ENCODE peak calls at places on chromosomes 12 and 14, in nine cellular contexts. Y is PC-9, J is cardiac fibroblast, M is fibroblast of the aortic adventitia, L is fibroblast of pulmonary artery, T is fibroblast of lung, V is AG04450, K is IMR-90, C is K562. H is an unnamed sample.

GRCh38 chr14:79193689-79194477 is 1017.4 kb downstream of the DIO2 start:
- DNase-seq in Y (no peak), J (no peak), M (no peak), L (no peak), T (no peak), V (no peak), K (no peak), C (no peak), H (no peak)

GRCh38 chr12:92337128-92337527 is 191.5 kb upstream of the BTG1 start:
- DNase-seq in Y (no peak), J (no peak), M (no peak), L (no peak), T (no peak), V (no peak), K (peak; percentile 26), C (no peak), H (peak; percentile 11)

GRCh38 chr12:96457191-96457930 is 32.0 kb upstream of the CFAP54 start:
- DNase-seq in Y (peak; percentile 87), J (no peak), M (no peak), L (peak; percentile 14), T (no peak), V (no peak), K (no peak), C (no peak), H (peak; percentile 85)

GRCh38 chr14:29858299-29858698 is 69.3 kb downstream of the PRKD1 start:
- DNase-seq in Y (no peak), J (no peak), M (no peak), L (no peak), T (no peak), V (no peak), K (no peak), C (no peak), H (no peak)

GRCh38 chr12:4828176-4828575 is 81.5 kb upstream of the KCNA1 start:
- DNase-seq in Y (no peak), J (no peak), M (no peak), L (no peak), T (no peak), V (no peak), K (no peak), C (no peak), H (no peak)

GRCh38 chr14:98503086-98503815 is 768.7 kb downstream of the BCL11B start:
- DNase-seq in Y (no peak), J (no peak), M (no peak), L (no peak), T (no peak), V (no peak), K (no peak), C (no peak), H (peak; percentile 70)

GRCh38 chr14:51155331-51155730 is 60.4 kb upstream of the TRIM9 start:
- DNase-seq in Y (peak; percentile 56), J (no peak), M (no peak), L (no peak), T (no peak), V (no peak), K (no peak), C (no peak), H (no peak)

GRCh38 chr12:47943492-47944359 is 19.7 kb upstream of the TMEM106C start:
- DNase-seq in Y (no peak), J (no peak), M (no peak), L (no peak), T (no peak), V (no peak), K (no peak), C (no peak), H (no peak)

GRCh38 chr12:75954076-75954475 is 77.5 kb downstream of the PHLDA1 start:
- DNase-seq in Y (peak; percentile 99), J (peak; percentile 94), M (peak; percentile 90), L (peak; percentile 92), T (peak; percentile 97), V (peak; percentile 78), K (peak; percentile 97), C (peak; percentile 67), H (peak; percentile 99)

GRCh38 chr12:62767946-62768345 is 167.0 kb downstream of the PPM1H start:
- DNase-seq in Y (no peak), J (no peak), M (no peak), L (no peak), T (no peak), V (no peak), K (no peak), C (no peak), H (no peak)

GRCh38 chr12:25591132-25591531 is 38.0 kb upstream of the LMNTD1 start:
- DNase-seq in Y (no peak), J (peak; percentile 16), M (peak; percentile 18), L (peak; percentile 28), T (peak; percentile 5), V (no peak), K (no peak), C (no peak), H (no peak)

GRCh38 chr14:24171422-24172260 is at the start of gene REC8:
- DNase-seq in Y (no peak), J (peak; percentile 88), M (no peak), L (peak; percentile 72), T (peak; percentile 85), V (no peak), K (no peak), C (no peak), H (peak; percentile 56)

GRCh38 chr14:43141636-43142191 is 1365.4 kb downstream of the FSCB start:
- DNase-seq in Y (no peak), J (no peak), M (no peak), L (no peak), T (no peak), V (no peak), K (no peak), C (no peak), H (no peak)

GRCh38 chr12:91098942-91099341 is 12.4 kb downstream of the LUM start:
- DNase-seq in Y (peak; percentile 80), J (peak; percentile 93), M (peak; percentile 93), L (peak; percentile 94), T (peak; percentile 95), V (peak; percentile 78), K (peak; percentile 93), C (no peak), H (peak; percentile 78)

GRCh38 chr14:98932436-98933325 is 339.3 kb downstream of the BCL11B start:
- DNase-seq in Y (no peak), J (no peak), M (no peak), L (no peak), T (no peak), V (no peak), K (no peak), C (no peak), H (no peak)

GRCh38 chr14:78313499-78313898 is 143.3 kb downstream of the NRXN3 start:
- DNase-seq in Y (no peak), J (no peak), M (no peak), L (no peak), T (no peak), V (no peak), K (no peak), C (no peak), H (no peak)

GRCh38 chr12:14995583-14996425 is 23.0 kb downstream of the PDE6H start:
- DNase-seq in Y (peak; percentile 68), J (peak; percentile 87), M (peak; percentile 91), L (peak; percentile 92), T (peak; percentile 86), V (peak; percentile 55), K (peak; percentile 79), C (peak; percentile 49), H (peak; percentile 69)

GRCh38 chr12:53195516-53196420 is 11.3 kb downstream of the ITGB7 start:
- DNase-seq in Y (no peak), J (no peak), M (no peak), L (no peak), T (no peak), V (no peak), K (no peak), C (no peak), H (peak; percentile 35)

GRCh38 chr14:34235635-34236300 is 226.3 kb downstream of the SPTSSA start:
- DNase-seq in Y (no peak), J (no peak), M (no peak), L (no peak), T (no peak), V (no peak), K (peak; percentile 4), C (no peak), H (no peak)

GRCh38 chr12:123886931-123887582 is 85.6 kb downstream of the CCDC92 start:
- DNase-seq in Y (no peak), J (no peak), M (no peak), L (no peak), T (no peak), V (no peak), K (no peak), C (no peak), H (no peak)

GRCh38 chr12:76529226-76529918 is 30.2 kb downstream of the OSBPL8 start:
- DNase-seq in Y (no peak), J (no peak), M (peak; percentile 37), L (peak; percentile 23), T (no peak), V (no peak), K (peak; percentile 14), C (peak; percentile 34), H (peak; percentile 12)

GRCh38 chr12:23204933-23205778 is 580.2 kb downstream of the ETNK1 start:
- DNase-seq in Y (peak; percentile 47), J (peak; percentile 81), M (peak; percentile 80), L (peak; percentile 78), T (peak; percentile 79), V (peak; percentile 30), K (peak; percentile 67), C (peak; percentile 63), H (peak; percentile 66)

DNA sequence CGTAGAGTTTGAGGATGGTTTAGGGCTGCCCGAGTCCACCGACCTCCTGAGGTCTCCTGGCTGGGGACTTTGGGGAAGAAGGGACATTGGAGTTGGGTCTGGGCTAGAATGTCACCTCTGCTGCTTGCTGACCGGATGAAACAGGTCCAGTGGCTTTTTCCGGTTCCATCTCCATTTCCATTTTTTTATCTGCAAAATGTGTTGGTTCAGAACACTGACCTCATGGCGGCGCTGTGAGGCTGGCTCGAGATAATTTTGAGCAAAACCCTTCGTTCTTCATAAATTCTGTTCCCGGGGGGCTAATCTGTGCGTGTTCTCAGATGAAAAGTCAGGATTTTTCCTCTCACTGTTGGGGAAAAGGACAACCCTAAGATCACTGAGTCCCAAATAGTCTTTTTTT is 11.7 kb upstream of the MYL2 start:
- DNase-seq in Y (no peak), J (peak; percentile 25), M (no peak), L (peak; percentile 13), T (no peak), V (no peak), K (no peak), C (peak; percentile 30), H (no peak)
- TF ChIP-seq CTCF in Y (peak; percentile 55), J (peak; percentile 51), M (peak; percentile 35), L (peak; percentile 54), T (no peak), V (peak; percentile 18), K (peak; percentile 5), C (peak; percentile 68), H (peak; percentile 37)

GRCh38 chr12:34407813-34408212 is 385.5 kb downstream of the ALG10 start:
- DNase-seq in Y (no peak), J (no peak), M (no peak), L (no peak), T (no peak), V (no peak), K (no peak), C (no peak), H (no peak)
- H3K4me3 ChIP-seq in Y (no peak overlapping the region), J (no peak overlapping the region), M (no peak overlapping the region), L (no peak overlapping the region), T (no peak overlapping the region), V (no peak overlapping the region), K (no peak overlapping the region), C (no peak overlapping the region), H (no peak overlapping the region)

GRCh38 chr12:97960741-97961608 is 498.4 kb downstream of the RMST start:
- DNase-seq in Y (no peak), J (peak; percentile 5), M (no peak), L (peak; percentile 23), T (peak; percentile 14), V (no peak), K (no peak), C (peak; percentile 14), H (peak; percentile 38)
- TF ChIP-seq CTCF in Y (peak; percentile 70), J (peak; percentile 16), M (peak; percentile 15), L (peak; percentile 49), T (no peak), V (peak; percentile 9), K (peak; percentile 7), C (peak; percentile 42), H (peak; percentile 84)

GRCh38 chr12:49293056-49293956 is 1.6 kb upstream of the PRPH start:
- DNase-seq in Y (no peak), J (peak; percentile 58), M (peak; percentile 68), L (no peak), T (peak; percentile 27), V (no peak), K (no peak), C (no peak), H (no peak)
- H3K4me3 ChIP-seq in Y (no peak overlapping the region), J (no peak overlapping the region), M (peak overlapping the region; percentile 26), L (no peak overlapping the region), T (no peak overlapping the region), V (no peak overlapping the region), K (no peak overlapping the region), C (no peak overlapping the region), H (no peak overlapping the region)